ENCODE peak calls at places on chromosomes 11 and 22, in seven cellular contexts. One of them, this sample, is unnamed.

GRCh38 chr22:26990503-26991189 is 333.3 kb downstream of the MIAT start:
- DNase-seq in cardiac muscle cell: no peak
- DNase-seq in effector memory CD4-positive, alpha-beta T cell: no peak
- DNase-seq in Peyer's patch: no peak
- DNase-seq in tibial nerve: no peak
- DNase-seq in spleen: no peak
- DNase-seq in adipocyte: no peak
- DNase-seq in this sample: no peak

GRCh38 chr11:132898021-132898420 is 634.3 kb downstream of the OPCML start:
- DNase-seq in cardiac muscle cell: peak; percentile 46
- DNase-seq in effector memory CD4-positive, alpha-beta T cell: no peak
- DNase-seq in Peyer's patch: no peak
- DNase-seq in tibial nerve: no peak
- DNase-seq in spleen: no peak
- DNase-seq in adipocyte: peak; percentile 7
- DNase-seq in this sample: no peak

GRCh38 chr11:28529540-28530410 is 421.6 kb downstream of the METTL15 start:
- DNase-seq in cardiac muscle cell: peak; percentile 81
- DNase-seq in effector memory CD4-positive, alpha-beta T cell: no peak
- DNase-seq in Peyer's patch: no peak
- DNase-seq in tibial nerve: peak; percentile 10
- DNase-seq in spleen: no peak
- DNase-seq in adipocyte: peak; percentile 81
- DNase-seq in this sample: peak; percentile 45

GRCh38 chr22:17927062-17927461 is 97.3 kb downstream of the MICAL3 start:
- DNase-seq in cardiac muscle cell: no peak
- DNase-seq in effector memory CD4-positive, alpha-beta T cell: no peak
- DNase-seq in Peyer's patch: no peak
- DNase-seq in tibial nerve: no peak
- DNase-seq in spleen: no peak
- DNase-seq in adipocyte: no peak
- DNase-seq in this sample: no peak

GRCh38 chr11:14148653-14149273 is 186.2 kb downstream of the SPON1 start:
- DNase-seq in cardiac muscle cell: peak; percentile 57
- DNase-seq in effector memory CD4-positive, alpha-beta T cell: no peak
- DNase-seq in Peyer's patch: no peak
- DNase-seq in tibial nerve: no peak
- DNase-seq in spleen: no peak
- DNase-seq in adipocyte: peak; percentile 70
- DNase-seq in this sample: no peak

GRCh38 chr22:36244522-36245391 is 5.4 kb upstream of the APOL2 start:
- DNase-seq in cardiac muscle cell: peak; percentile 91
- DNase-seq in effector memory CD4-positive, alpha-beta T cell: no peak
- DNase-seq in Peyer's patch: no peak
- DNase-seq in tibial nerve: peak; percentile 37
- DNase-seq in spleen: no peak
- DNase-seq in adipocyte: peak; percentile 64
- DNase-seq in this sample: no peak

GRCh38 chr11:22163394-22163797 is 29.5 kb upstream of the ANO5 start:
- DNase-seq in cardiac muscle cell: peak; percentile 8
- DNase-seq in effector memory CD4-positive, alpha-beta T cell: no peak
- DNase-seq in Peyer's patch: no peak
- DNase-seq in tibial nerve: no peak
- DNase-seq in spleen: peak; percentile 40
- DNase-seq in adipocyte: no peak
- DNase-seq in this sample: no peak

GRCh38 chr22:46589141-46589748 is 30.9 kb upstream of the GRAMD4 start:
- DNase-seq in cardiac muscle cell: no peak
- DNase-seq in effector memory CD4-positive, alpha-beta T cell: no peak
- DNase-seq in Peyer's patch: peak; percentile 39
- DNase-seq in tibial nerve: no peak
- DNase-seq in spleen: no peak
- DNase-seq in adipocyte: no peak
- DNase-seq in this sample: no peak

GRCh38 chr11:130692220-130692619 is 224.1 kb downstream of the SNX19 start:
- DNase-seq in cardiac muscle cell: no peak
- DNase-seq in effector memory CD4-positive, alpha-beta T cell: no peak
- DNase-seq in Peyer's patch: no peak
- DNase-seq in tibial nerve: no peak
- DNase-seq in spleen: no peak
- DNase-seq in adipocyte: peak; percentile 70
- DNase-seq in this sample: no peak

GRCh38 chr11:1565904-1566247 is 6.2 kb downstream of the DUSP8 start:
- DNase-seq in cardiac muscle cell: no peak
- DNase-seq in effector memory CD4-positive, alpha-beta T cell: no peak
- DNase-seq in Peyer's patch: no peak
- DNase-seq in tibial nerve: no peak
- DNase-seq in spleen: peak; percentile 74
- DNase-seq in adipocyte: no peak
- DNase-seq in this sample: peak; percentile 40

GRCh38 chr11:32874144-32874543 is 18.5 kb upstream of the QSER1 start:
- DNase-seq in cardiac muscle cell: no peak
- DNase-seq in effector memory CD4-positive, alpha-beta T cell: no peak
- DNase-seq in Peyer's patch: no peak
- DNase-seq in tibial nerve: no peak
- DNase-seq in spleen: no peak
- DNase-seq in adipocyte: no peak
- DNase-seq in this sample: peak; percentile 38

GRCh38 chr11:134955281-134955680 is 543.2 kb upstream of the B3GAT1 start:
- DNase-seq in cardiac muscle cell: no peak
- DNase-seq in effector memory CD4-positive, alpha-beta T cell: no peak
- DNase-seq in Peyer's patch: no peak
- DNase-seq in tibial nerve: no peak
- DNase-seq in spleen: no peak
- DNase-seq in adipocyte: no peak
- DNase-seq in this sample: no peak

DNA sequence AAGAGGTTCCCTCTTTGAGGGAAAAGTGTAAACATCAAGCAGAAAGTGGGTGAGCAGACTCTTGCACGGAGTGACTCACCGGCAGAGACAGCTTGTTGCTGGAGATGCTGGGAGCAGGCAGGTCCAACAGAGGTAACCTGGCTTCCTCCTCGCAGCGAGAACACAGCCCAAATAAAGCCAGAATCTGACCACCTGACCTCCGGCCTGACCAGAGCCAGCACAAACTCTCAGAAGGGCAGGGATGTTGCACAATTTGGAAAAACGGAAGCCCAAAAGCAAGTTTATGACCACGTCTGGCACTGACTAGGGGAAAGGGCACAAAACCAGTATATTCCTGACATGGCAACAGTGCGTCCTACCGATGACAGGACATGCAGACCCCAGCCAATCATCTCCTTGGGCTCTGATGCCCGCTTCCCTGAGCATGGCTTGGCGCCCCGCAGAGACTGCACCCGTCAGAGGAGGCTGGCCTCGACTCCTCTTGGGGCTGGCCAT is 5.4 kb downstream of the SMCO4 start:
- DNase-seq in cardiac muscle cell: peak; percentile 14
- DNase-seq in effector memory CD4-positive, alpha-beta T cell: no peak
- DNase-seq in Peyer's patch: no peak
- DNase-seq in tibial nerve: peak; percentile 52
- DNase-seq in spleen: peak; percentile 78
- DNase-seq in adipocyte: no peak
- DNase-seq in this sample: no peak
- H3K4me3 ChIP-seq in cardiac muscle cell: no peak overlapping the region
- H3K4me3 ChIP-seq in effector memory CD4-positive, alpha-beta T cell: no peak overlapping the region
- H3K4me3 ChIP-seq in Peyer's patch: no peak overlapping the region
- H3K4me3 ChIP-seq in tibial nerve: no peak overlapping the region
- H3K4me3 ChIP-seq in spleen: no peak overlapping the region
- H3K4me3 ChIP-seq in adipocyte: no peak overlapping the region
- H3K4me3 ChIP-seq in this sample: no peak overlapping the region

DNA sequence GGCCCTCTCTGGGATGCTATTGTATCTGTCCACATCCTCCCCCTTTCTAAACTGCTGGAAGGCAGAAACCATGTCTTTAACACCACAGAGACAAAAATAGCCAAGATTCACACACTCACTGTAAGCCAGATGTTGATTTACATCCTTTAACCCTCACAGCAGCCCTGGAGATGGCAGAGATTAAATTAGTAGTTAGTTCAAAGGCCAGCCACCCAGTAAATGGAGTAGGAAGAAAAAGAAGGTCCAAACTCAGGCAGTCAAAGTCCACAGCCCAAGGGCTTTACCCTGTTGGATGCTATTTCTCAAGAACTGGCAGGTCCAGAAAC is 2.1 kb upstream of the ZNHIT2 start:
- DNase-seq in cardiac muscle cell: no peak
- DNase-seq in effector memory CD4-positive, alpha-beta T cell: no peak
- DNase-seq in Peyer's patch: no peak
- DNase-seq in tibial nerve: no peak
- DNase-seq in spleen: no peak
- DNase-seq in adipocyte: no peak
- DNase-seq in this sample: no peak
- H3K27me3 ChIP-seq in cardiac muscle cell: no peaks in the 10 kb centered on the region
- H3K27me3 ChIP-seq in effector memory CD4-positive, alpha-beta T cell: no peaks in the 10 kb centered on the region
- H3K27me3 ChIP-seq in Peyer's patch: no peaks in the 10 kb centered on the region
- H3K27me3 ChIP-seq in tibial nerve: no peaks in the 10 kb centered on the region
- H3K27me3 ChIP-seq in spleen: no peaks in the 10 kb centered on the region
- H3K27me3 ChIP-seq in adipocyte: no peaks in the 10 kb centered on the region
- H3K27me3 ChIP-seq in this sample: no peaks in the 10 kb centered on the region

GRCh38 chr22:24473278-24473677 is 21.9 kb upstream of the UPB1 start:
- DNase-seq in cardiac muscle cell: no peak
- DNase-seq in effector memory CD4-positive, alpha-beta T cell: no peak
- DNase-seq in Peyer's patch: no peak
- DNase-seq in tibial nerve: no peak
- DNase-seq in spleen: no peak
- DNase-seq in adipocyte: no peak
- DNase-seq in this sample: no peak
- H3K4me3 ChIP-seq in cardiac muscle cell: no peak overlapping the region
- H3K4me3 ChIP-seq in effector memory CD4-positive, alpha-beta T cell: no peak overlapping the region
- H3K4me3 ChIP-seq in Peyer's patch: no peak overlapping the region
- H3K4me3 ChIP-seq in tibial nerve: no peak overlapping the region
- H3K4me3 ChIP-seq in spleen: no peak overlapping the region
- H3K4me3 ChIP-seq in adipocyte: no peak overlapping the region
- H3K4me3 ChIP-seq in this sample: no peak overlapping the region

GRCh38 chr11:61489833-61490585 is 18.5 kb upstream of the LRRC10B start:
- DNase-seq in cardiac muscle cell: peak; percentile 77
- DNase-seq in effector memory CD4-positive, alpha-beta T cell: no peak
- DNase-seq in Peyer's patch: no peak
- DNase-seq in tibial nerve: no peak
- DNase-seq in spleen: no peak
- DNase-seq in adipocyte: peak; percentile 78
- DNase-seq in this sample: peak; percentile 93
- H3K27me3 ChIP-seq in cardiac muscle cell: no peaks in the 10 kb centered on the region
- H3K27me3 ChIP-seq in effector memory CD4-positive, alpha-beta T cell: no peaks in the 10 kb centered on the region
- H3K27me3 ChIP-seq in Peyer's patch: no peaks in the 10 kb centered on the region
- H3K27me3 ChIP-seq in tibial nerve: no peaks in the 10 kb centered on the region
- H3K27me3 ChIP-seq in spleen: no peaks in the 10 kb centered on the region
- H3K27me3 ChIP-seq in adipocyte: peaks cover 4% of the 10 kb centered on the region
- H3K27me3 ChIP-seq in this sample: peaks cover 4% of the 10 kb centered on the region

DNA sequence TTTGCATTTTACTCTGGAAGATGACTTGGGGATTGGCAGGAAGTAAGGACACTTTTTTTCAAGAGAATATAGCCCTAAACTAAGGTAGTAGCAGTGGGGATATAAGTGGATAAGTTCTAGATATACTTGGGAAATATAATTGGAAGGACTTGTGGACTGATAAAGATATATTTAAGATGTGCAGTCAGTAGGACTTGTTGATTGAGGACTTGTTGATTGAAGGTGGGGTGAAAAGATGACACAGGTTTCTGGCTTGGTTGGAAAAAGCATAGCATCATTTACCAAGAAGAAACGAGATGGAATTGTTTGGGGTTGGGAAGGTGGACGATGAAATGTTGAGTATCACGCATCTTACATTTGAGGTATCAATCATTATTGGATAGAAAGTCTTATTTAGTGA is 1.5 kb upstream of the TAF10 start:
- DNase-seq in cardiac muscle cell: no peak
- DNase-seq in effector memory CD4-positive, alpha-beta T cell: no peak
- DNase-seq in Peyer's patch: no peak
- DNase-seq in tibial nerve: no peak
- DNase-seq in spleen: no peak
- DNase-seq in adipocyte: no peak
- DNase-seq in this sample: no peak
- H3K4me3 ChIP-seq in cardiac muscle cell: no peak overlapping the region
- H3K4me3 ChIP-seq in effector memory CD4-positive, alpha-beta T cell: no peak overlapping the region
- H3K4me3 ChIP-seq in Peyer's patch: no peak overlapping the region
- H3K4me3 ChIP-seq in tibial nerve: no peak overlapping the region
- H3K4me3 ChIP-seq in spleen: no peak overlapping the region
- H3K4me3 ChIP-seq in adipocyte: no peak overlapping the region
- H3K4me3 ChIP-seq in this sample: no peak overlapping the region

DNA sequence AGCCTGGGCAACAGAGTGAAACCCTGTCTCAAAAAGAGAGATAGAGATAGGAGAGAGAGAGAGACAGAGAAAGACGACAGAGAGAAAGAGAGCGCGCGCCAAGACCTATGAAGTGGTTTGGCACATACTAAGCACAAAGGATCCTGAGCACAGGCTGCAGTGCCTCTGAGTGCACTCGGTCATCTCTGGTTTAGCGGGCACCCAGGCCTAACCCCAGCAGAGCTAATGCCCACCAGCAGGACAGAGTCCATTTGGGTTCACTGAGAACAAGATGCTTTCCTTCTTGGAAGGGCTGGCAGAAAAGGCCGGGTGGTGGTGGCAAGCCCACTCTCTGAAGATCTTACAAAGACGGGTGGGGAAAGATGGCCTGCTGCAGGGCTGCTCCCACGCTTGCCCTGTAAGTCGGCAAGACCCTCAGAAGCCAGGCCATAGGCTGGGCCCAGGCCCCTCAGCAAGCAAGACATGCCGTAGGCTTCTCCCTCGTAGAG is 3.3 kb downstream of the SCARF2 start:
- DNase-seq in cardiac muscle cell: no peak
- DNase-seq in effector memory CD4-positive, alpha-beta T cell: no peak
- DNase-seq in Peyer's patch: peak; percentile 20
- DNase-seq in tibial nerve: no peak
- DNase-seq in spleen: peak; percentile 54
- DNase-seq in adipocyte: no peak
- DNase-seq in this sample: peak; percentile 28
- H3K27me3 ChIP-seq in cardiac muscle cell: peaks cover 48% of the 10 kb centered on the region
- H3K27me3 ChIP-seq in effector memory CD4-positive, alpha-beta T cell: peaks cover 20% of the 10 kb centered on the region
- H3K27me3 ChIP-seq in Peyer's patch: no peaks in the 10 kb centered on the region
- H3K27me3 ChIP-seq in tibial nerve: no peaks in the 10 kb centered on the region
- H3K27me3 ChIP-seq in spleen: peaks cover 3% of the 10 kb centered on the region
- H3K27me3 ChIP-seq in adipocyte: no peaks in the 10 kb centered on the region
- H3K27me3 ChIP-seq in this sample: peaks cover 63% of the 10 kb centered on the region

GRCh38 chr11:44733877-44734276 is 7.1 kb downstream of the TSPAN18 start:
- DNase-seq in cardiac muscle cell: no peak
- DNase-seq in effector memory CD4-positive, alpha-beta T cell: no peak
- DNase-seq in Peyer's patch: no peak
- DNase-seq in tibial nerve: no peak
- DNase-seq in spleen: no peak
- DNase-seq in adipocyte: no peak
- DNase-seq in this sample: no peak
- H3K4me3 ChIP-seq in cardiac muscle cell: no peak overlapping the region
- H3K4me3 ChIP-seq in effector memory CD4-positive, alpha-beta T cell: no peak overlapping the region
- H3K4me3 ChIP-seq in Peyer's patch: no peak overlapping the region
- H3K4me3 ChIP-seq in tibial nerve: no peak overlapping the region
- H3K4me3 ChIP-seq in spleen: no peak overlapping the region
- H3K4me3 ChIP-seq in adipocyte: no peak overlapping the region
- H3K4me3 ChIP-seq in this sample: no peak overlapping the region

This sample was measured in H7.